ENCODE peak calls at places on chromosome 6, in four cellular contexts. One of them, this sample, is unnamed.

GRCh38 chr6:137798261-137798660 is 68.8 kb upstream of the TNFAIP3 start:
- DNase-seq in T-cell: no peak
- DNase-seq in NCI-H524: no peak
- DNase-seq in fibroblast of lung: no peak
- DNase-seq in this sample: no peak

GRCh38 chr6:30882764-30883475 is 1.4 kb upstream of the DDR1 start:
- DNase-seq in T-cell: no peak
- DNase-seq in NCI-H524: peak
- DNase-seq in fibroblast of lung: no peak
- DNase-seq in this sample: no peak

GRCh38 chr6:12709116-12709515 is 7.5 kb upstream of the PHACTR1 start:
- DNase-seq in T-cell: no peak
- DNase-seq in NCI-H524: no peak
- DNase-seq in fibroblast of lung: no peak
- DNase-seq in this sample: no peak

GRCh38 chr6:10033223-10033829 is 381.5 kb downstream of the TFAP2A start:
- DNase-seq in T-cell: no peak
- DNase-seq in NCI-H524: no peak
- DNase-seq in fibroblast of lung: no peak
- DNase-seq in this sample: no peak

GRCh38 chr6:44053760-44054556 is 73.3 kb downstream of the MRPL14 start:
- DNase-seq in T-cell: no peak
- DNase-seq in NCI-H524: no peak
- DNase-seq in fibroblast of lung: peak
- DNase-seq in this sample: peak

GRCh38 chr6:38909020-38909730 is 139.4 kb upstream of the GLP1R start:
- DNase-seq in T-cell: no peak
- DNase-seq in NCI-H524: no peak
- DNase-seq in fibroblast of lung: peak
- DNase-seq in this sample: no peak

GRCh38 chr6:52595000-52595795 is 18.3 kb upstream of the TRAM2 start:
- DNase-seq in T-cell: no peak
- DNase-seq in NCI-H524: peak
- DNase-seq in fibroblast of lung: peak
- DNase-seq in this sample: peak

GRCh38 chr6:53340536-53340935 is 8.2 kb downstream of the ELOVL5 start:
- DNase-seq in T-cell: no peak
- DNase-seq in NCI-H524: no peak
- DNase-seq in fibroblast of lung: no peak
- DNase-seq in this sample: no peak

GRCh38 chr6:84046755-84047154 is 13.2 kb downstream of the MRAP2 start:
- DNase-seq in T-cell: no peak
- DNase-seq in NCI-H524: no peak
- DNase-seq in fibroblast of lung: no peak
- DNase-seq in this sample: no peak

GRCh38 chr6:117483645-117484016 is 1.2 kb downstream of the DCBLD1 start:
- DNase-seq in T-cell: no peak
- DNase-seq in NCI-H524: peak
- DNase-seq in fibroblast of lung: peak
- DNase-seq in this sample: peak

GRCh38 chr6:106247293-106247692 is 78.3 kb downstream of the ATG5 start:
- DNase-seq in T-cell: no peak
- DNase-seq in NCI-H524: no peak
- DNase-seq in fibroblast of lung: peak
- DNase-seq in this sample: peak

GRCh38 chr6:97669191-97669651 is 386.2 kb upstream of the MMS22L start:
- DNase-seq in T-cell: no peak
- DNase-seq in NCI-H524: no peak
- DNase-seq in fibroblast of lung: peak
- DNase-seq in this sample: peak

GRCh38 chr6:43935921-43936320 is 165.9 kb downstream of the VEGFA start:
- DNase-seq in T-cell: no peak
- DNase-seq in NCI-H524: no peak
- DNase-seq in fibroblast of lung: no peak
- DNase-seq in this sample: no peak

GRCh38 chr6:31663087-31663960 is 1.5 kb downstream of the GPANK1 start:
- DNase-seq in T-cell: no peak
- DNase-seq in NCI-H524: no peak
- DNase-seq in fibroblast of lung: peak
- DNase-seq in this sample: peak

GRCh38 chr6:163329991-163330390 is 84.5 kb upstream of the QKI start:
- DNase-seq in T-cell: no peak
- DNase-seq in NCI-H524: no peak
- DNase-seq in fibroblast of lung: no peak
- DNase-seq in this sample: no peak

GRCh38 chr6:169145991-169146501 is 107.6 kb downstream of the THBS2 start:
- DNase-seq in T-cell: no peak
- DNase-seq in NCI-H524: no peak
- DNase-seq in fibroblast of lung: peak
- DNase-seq in this sample: peak

GRCh38 chr6:117449549-117450439 is 24.1 kb upstream of the ROS1 start:
- DNase-seq in T-cell: peak
- DNase-seq in NCI-H524: peak
- DNase-seq in fibroblast of lung: peak
- DNase-seq in this sample: peak